ENCODE peak calls at places on chromosomes 11 and 22, in eight cellular contexts. M, B, Q, J, H, W, S and V are unnamed samples.

GRCh38 chr11:63672934-63673539 is 1.9 kb upstream of the ATL3 start:
- DNase-seq in M (no peak), B (peak), Q (no peak), J (no peak), H (no peak), W (no peak), S (no peak), V (no peak)

GRCh38 chr11:74493816-74494630 is 499 bp upstream of the LIPT2 start:
- DNase-seq in M (no peak), B (no peak), Q (peak), J (no peak), H (no peak), W (no peak), S (no peak), V (no peak)

GRCh38 chr11:71326328-71326940 is 74.1 kb upstream of the SHANK2 start:
- DNase-seq in M (peak), B (no peak), Q (no peak), J (no peak), H (no peak), W (peak), S (no peak), V (no peak)

GRCh38 chr22:31162015-31162765 is 2.2 kb downstream of the RNF185 start:
- DNase-seq in M (no peak), B (no peak), Q (no peak), J (no peak), H (no peak), W (no peak), S (no peak), V (no peak)

GRCh38 chr11:96741068-96741467 is 351.3 kb downstream of the JRKL start:
- DNase-seq in M (no peak), B (no peak), Q (no peak), J (no peak), H (no peak), W (no peak), S (no peak), V (no peak)

GRCh38 chr22:42974223-42974622 is 40.7 kb downstream of the PACSIN2 start:
- DNase-seq in M (no peak), B (no peak), Q (no peak), J (no peak), H (no peak), W (no peak), S (no peak), V (no peak)

GRCh38 chr22:37197451-37198289 is 9.6 kb upstream of the C1QTNF6 start:
- DNase-seq in M (peak), B (peak), Q (peak), J (no peak), H (peak), W (peak), S (no peak), V (no peak)

GRCh38 chr11:67352546-67353316 is 615 bp downstream of the POLD4 start:
- DNase-seq in M (peak), B (peak), Q (no peak), J (no peak), H (peak), W (peak), S (no peak), V (no peak)

GRCh38 chr22:45597460-45598192 is 74.0 kb upstream of the ATXN10 start:
- DNase-seq in M (peak), B (peak), Q (no peak), J (no peak), H (peak), W (no peak), S (no peak), V (no peak)

GRCh38 chr22:35910013-35910860 is 118.4 kb downstream of the RBFOX2 start:
- DNase-seq in M (no peak), B (no peak), Q (no peak), J (no peak), H (no peak), W (no peak), S (no peak), V (no peak)

GRCh38 chr11:110582728-110583432 is 129.4 kb downstream of the ARHGAP20 start:
- DNase-seq in M (no peak), B (no peak), Q (no peak), J (no peak), H (no peak), W (no peak), S (no peak), V (no peak)

GRCh38 chr11:69137148-69137844 is 18.4 kb upstream of the SMIM38 start:
- DNase-seq in M (peak), B (no peak), Q (no peak), J (no peak), H (peak), W (no peak), S (no peak), V (no peak)
- TF ChIP-seq POLR2AphosphoS5 in M (no peak), B (no peak), Q (no peak), J (no peak), H (peak), W (no peak), S (no peak), V (no peak)

DNA sequence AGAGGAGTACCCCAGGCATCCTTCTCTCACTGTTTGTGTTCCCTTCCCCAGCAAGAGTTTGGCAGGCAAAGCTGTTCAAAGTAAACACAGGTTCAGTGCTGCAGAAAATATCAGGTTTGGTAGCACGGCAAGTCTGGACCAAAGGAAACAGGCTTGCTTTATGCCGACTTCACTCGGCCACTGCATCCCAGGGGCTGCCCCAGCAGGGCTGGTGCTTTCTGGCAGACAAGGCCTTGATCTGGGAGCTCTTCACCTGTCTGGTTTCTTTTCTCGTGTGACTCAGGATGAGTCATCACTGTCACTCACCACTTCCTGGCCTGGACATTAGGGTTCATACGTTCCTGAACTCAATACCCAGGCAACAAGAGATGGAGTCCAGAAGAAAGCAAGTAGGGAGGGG is 52.6 kb upstream of the NAV2 start:
- DNase-seq in M (no peak), B (peak), Q (peak), J (peak), H (no peak), W (no peak), S (no peak), V (peak)
- TF ChIP-seq POLR2AphosphoS5 in M (no peak), B (no peak), Q (peak), J (no peak), H (peak), W (peak), S (no peak), V (no peak)

GRCh38 chr11:117143390-117143789 is 697 bp upstream of the PAFAH1B2 start:
- DNase-seq in M (no peak), B (no peak), Q (no peak), J (peak), H (peak), W (peak), S (peak), V (no peak)

GRCh38 chr11:117143871-117144476 is at the start of gene PAFAH1B2:
- DNase-seq in M (peak), B (peak), Q (peak), J (peak), H (peak), W (peak), S (peak), V (peak)

GRCh38 chr11:117146521-117146920 is 2.4 kb downstream of the PAFAH1B2 start:
- DNase-seq in M (no peak), B (no peak), Q (no peak), J (no peak), H (no peak), W (no peak), S (no peak), V (no peak)

GRCh38 chr11:117144477-117145392 is 648 bp downstream of the PAFAH1B2 start:
- DNase-seq in M (peak), B (peak), Q (no peak), J (no peak), H (peak), W (peak), S (no peak), V (peak)

DNA sequence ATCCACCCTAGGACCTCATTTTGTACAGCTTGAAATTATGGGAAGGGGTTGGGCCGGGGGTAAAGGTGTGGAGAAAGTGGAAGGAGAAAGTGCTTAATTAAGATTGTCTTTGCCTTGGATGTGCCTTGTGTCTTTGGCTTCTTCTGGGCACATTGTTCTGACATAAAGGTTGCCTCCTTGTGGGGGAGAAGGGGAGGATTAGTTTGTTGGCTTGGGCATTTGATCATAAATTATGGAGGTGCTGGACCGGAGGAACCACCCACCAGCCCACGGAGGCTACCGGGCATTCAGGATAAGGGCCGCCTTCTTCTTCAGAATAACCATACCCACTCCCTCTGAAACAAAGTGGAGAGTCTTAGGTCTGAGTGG is 1.3 kb downstream of the PAFAH1B2 start:
- DNase-seq in M (no peak), B (peak), Q (no peak), J (no peak), H (no peak), W (no peak), S (no peak), V (no peak)
- TF ChIP-seq POLR2AphosphoS5 in M (no peak), B (no peak), Q (no peak), J (no peak), H (no peak), W (peak), S (no peak), V (no peak)

GRCh38 chr22:39175127-39176066 is 22.9 kb upstream of the CBX7 start:
- DNase-seq in M (peak), B (no peak), Q (no peak), J (no peak), H (no peak), W (no peak), S (no peak), V (peak)

GRCh38 chr22:39176067-39176621 is 23.7 kb upstream of the CBX7 start:
- DNase-seq in M (peak), B (peak), Q (no peak), J (no peak), H (peak), W (peak), S (no peak), V (peak)

GRCh38 chr22:39173787-39174497 is 21.5 kb upstream of the CBX7 start:
- DNase-seq in M (peak), B (no peak), Q (no peak), J (no peak), H (no peak), W (no peak), S (no peak), V (no peak)

GRCh38 chr22:39173050-39173706 is 20.7 kb upstream of the CBX7 start:
- DNase-seq in M (no peak), B (no peak), Q (no peak), J (no peak), H (no peak), W (no peak), S (no peak), V (no peak)

DNA sequence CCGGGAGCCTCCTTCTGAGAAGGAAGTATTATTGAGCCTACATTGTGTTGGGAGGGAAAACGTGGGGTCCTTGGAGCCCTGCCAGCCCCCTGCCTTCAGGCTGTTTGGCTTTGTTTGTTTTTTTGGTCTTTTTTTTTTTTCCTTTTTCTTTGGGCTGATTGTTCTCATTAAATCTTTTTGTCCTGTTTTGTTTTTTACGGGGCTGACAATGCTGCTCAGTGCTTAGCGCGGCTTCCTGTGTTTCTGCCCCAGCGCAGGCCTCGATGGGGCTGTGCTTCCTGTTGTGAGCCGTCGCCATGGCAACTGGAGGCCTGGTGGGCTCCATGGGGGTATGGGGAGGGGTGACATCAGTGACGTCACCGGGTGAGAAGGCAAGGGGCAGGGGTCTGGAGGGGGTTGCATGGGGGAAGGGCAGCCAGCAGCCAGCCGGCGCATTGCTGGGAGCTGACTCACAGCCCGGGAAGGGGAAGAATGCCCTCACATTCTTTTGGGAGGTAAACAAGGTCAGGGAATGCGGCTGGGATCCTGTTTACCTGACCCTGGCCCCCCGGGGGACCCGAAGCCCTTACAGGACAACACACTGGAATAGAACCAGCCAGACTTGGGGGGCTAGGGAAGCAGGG is 22.1 kb upstream of the CBX7 start:
- DNase-seq in M (peak), B (peak), Q (peak), J (peak), H (peak), W (peak), S (no peak), V (peak)
- TF ChIP-seq POLR2AphosphoS5 in M (peak), B (no peak), Q (no peak), J (no peak), H (peak), W (peak), S (no peak), V (peak)

GRCh38 chr11:76637491-76638266 is 32.9 kb downstream of the LRRC32 start:
- DNase-seq in M (peak), B (no peak), Q (no peak), J (no peak), H (no peak), W (peak), S (no peak), V (peak)
- TF ChIP-seq POLR2AphosphoS5 in M (peak), B (no peak), Q (no peak), J (no peak), H (no peak), W (no peak), S (no peak), V (peak)

GRCh38 chr11:15497366-15497765 is 382.6 kb downstream of the INSC start:
- DNase-seq in M (no peak), B (no peak), Q (no peak), J (no peak), H (no peak), W (no peak), S (no peak), V (no peak)

GRCh38 chr11:15499684-15500083 is 385.0 kb downstream of the INSC start:
- DNase-seq in M (no peak), B (no peak), Q (no peak), J (no peak), H (no peak), W (no peak), S (no peak), V (no peak)

GRCh38 chr11:15500643-15501042 is 385.9 kb downstream of the INSC start:
- DNase-seq in M (no peak), B (no peak), Q (no peak), J (no peak), H (no peak), W (no peak), S (no peak), V (no peak)

GRCh38 chr11:15505155-15505554 is 390.4 kb downstream of the INSC start:
- DNase-seq in M (no peak), B (no peak), Q (no peak), J (no peak), H (no peak), W (no peak), S (no peak), V (no peak)

GRCh38 chr11:15501566-15501965 is 386.8 kb downstream of the INSC start:
- DNase-seq in M (no peak), B (no peak), Q (no peak), J (no peak), H (no peak), W (no peak), S (no peak), V (no peak)
- TF ChIP-seq POLR2AphosphoS5 in M (no peak), B (no peak), Q (no peak), J (no peak), H (no peak), W (no peak), S (no peak), V (no peak)